ENCODE peak calls at places on chromosomes 13 and 19, in five cellular contexts. One of them, this sample, is unnamed.

GRCh38 chr13:99425485-99426341 is 75.6 kb upstream of the TM9SF2 start:
- DNase-seq in SK-N-SH: no peak
- DNase-seq in GM12878: peak
- DNase-seq in Panc1: no peak
- DNase-seq in HepG2: no peak
- DNase-seq in this sample: no peak

GRCh38 chr19:45547965-45548609 is 36.5 kb downstream of the OPA3 start:
- DNase-seq in HepG2: no peak
- DNase-seq in GM12878: no peak
- DNase-seq in Panc1: no peak
- DNase-seq in SK-N-SH: no peak
- DNase-seq in this sample: no peak

GRCh38 chr13:73972503-73972902 is 161.7 kb downstream of the KLF12 start:
- DNase-seq in SK-N-SH: no peak
- DNase-seq in Panc1: no peak
- DNase-seq in GM12878: no peak
- DNase-seq in HepG2: peak
- DNase-seq in this sample: no peak

GRCh38 chr19:5147971-5148793 is 179.3 kb downstream of the KDM4B start:
- DNase-seq in Panc1: no peak
- DNase-seq in HepG2: no peak
- DNase-seq in SK-N-SH: no peak
- DNase-seq in GM12878: no peak
- DNase-seq in this sample: no peak

GRCh38 chr13:98900442-98900841 is 77.4 kb downstream of the DOCK9 start:
- DNase-seq in GM12878: no peak
- DNase-seq in Panc1: no peak
- DNase-seq in SK-N-SH: no peak
- DNase-seq in HepG2: no peak
- DNase-seq in this sample: no peak

GRCh38 chr19:39154626-39155100 is 29.1 kb downstream of the PAK4 start:
- DNase-seq in GM12878: no peak
- DNase-seq in HepG2: no peak
- DNase-seq in Panc1: no peak
- DNase-seq in SK-N-SH: peak
- DNase-seq in this sample: no peak

GRCh38 chr13:26503826-26504594 is 53.5 kb upstream of the WASF3 start:
- DNase-seq in SK-N-SH: no peak
- DNase-seq in Panc1: no peak
- DNase-seq in HepG2: no peak
- DNase-seq in GM12878: no peak
- DNase-seq in this sample: no peak

GRCh38 chr19:2551172-2551863 is 75.4 kb downstream of the GADD45B start:
- DNase-seq in GM12878: no peak
- DNase-seq in HepG2: no peak
- DNase-seq in Panc1: no peak
- DNase-seq in SK-N-SH: no peak
- DNase-seq in this sample: no peak

GRCh38 chr19:38073806-38074685 is 150.0 kb downstream of the DPF1 start:
- DNase-seq in SK-N-SH: peak
- DNase-seq in HepG2: peak
- DNase-seq in GM12878: no peak
- DNase-seq in Panc1: no peak
- DNase-seq in this sample: peak

GRCh38 chr13:103953859-103954258 is 887.6 kb upstream of the SLC10A2 start:
- DNase-seq in SK-N-SH: no peak
- DNase-seq in GM12878: no peak
- DNase-seq in HepG2: no peak
- DNase-seq in Panc1: no peak
- DNase-seq in this sample: no peak

GRCh38 chr19:53010494-53010893 is 3.2 kb upstream of the ERVV-1 start:
- DNase-seq in GM12878: no peak
- DNase-seq in SK-N-SH: no peak
- DNase-seq in Panc1: no peak
- DNase-seq in HepG2: no peak
- DNase-seq in this sample: peak

GRCh38 chr13:99314640-99315176 is 7.5 kb upstream of the GPR183 start:
- DNase-seq in Panc1: no peak
- DNase-seq in SK-N-SH: no peak
- DNase-seq in GM12878: no peak
- DNase-seq in HepG2: no peak
- DNase-seq in this sample: no peak

GRCh38 chr13:74290324-74290773 is 156.1 kb upstream of the KLF12 start:
- DNase-seq in GM12878: no peak
- DNase-seq in HepG2: peak
- DNase-seq in Panc1: no peak
- DNase-seq in SK-N-SH: peak
- DNase-seq in this sample: no peak

GRCh38 chr19:33794578-33795369 is 1.9 kb upstream of the KCTD15 start:
- DNase-seq in HepG2: no peak
- DNase-seq in SK-N-SH: peak
- DNase-seq in Panc1: no peak
- DNase-seq in GM12878: no peak
- DNase-seq in this sample: peak

GRCh38 chr13:105428816-105429215 is 1106.6 kb downstream of the EFNB2 start:
- DNase-seq in Panc1: no peak
- DNase-seq in HepG2: no peak
- DNase-seq in SK-N-SH: no peak
- DNase-seq in GM12878: no peak
- DNase-seq in this sample: no peak

GRCh38 chr13:104171132-104171531 is 1104.9 kb upstream of the SLC10A2 start:
- DNase-seq in Panc1: no peak
- DNase-seq in SK-N-SH: no peak
- DNase-seq in GM12878: no peak
- DNase-seq in HepG2: no peak
- DNase-seq in this sample: no peak

GRCh38 chr13:91241249-91241648 is 106.2 kb upstream of the MIR17HG start:
- DNase-seq in HepG2: no peak
- DNase-seq in Panc1: no peak
- DNase-seq in SK-N-SH: no peak
- DNase-seq in GM12878: no peak
- DNase-seq in this sample: no peak

GRCh38 chr13:26485786-26486185 is 71.7 kb upstream of the WASF3 start:
- DNase-seq in SK-N-SH: no peak
- DNase-seq in HepG2: no peak
- DNase-seq in Panc1: no peak
- DNase-seq in GM12878: no peak
- DNase-seq in this sample: no peak

GRCh38 chr19:48841047-48841446 is 4.8 kb upstream of the HSD17B14 start:
- DNase-seq in HepG2: no peak
- DNase-seq in Panc1: no peak
- DNase-seq in SK-N-SH: no peak
- DNase-seq in GM12878: no peak
- DNase-seq in this sample: no peak

GRCh38 chr19:55352040-55352439 is 2.5 kb downstream of the COX6B2 start:
- DNase-seq in Panc1: no peak
- DNase-seq in HepG2: no peak
- DNase-seq in SK-N-SH: no peak
- DNase-seq in GM12878: no peak
- DNase-seq in this sample: no peak

GRCh38 chr13:84570831-84571230 is 688.6 kb upstream of the SLITRK1 start:
- DNase-seq in SK-N-SH: no peak
- DNase-seq in HepG2: no peak
- DNase-seq in Panc1: no peak
- DNase-seq in GM12878: no peak
- DNase-seq in this sample: no peak
- TF ChIP-seq SIN3A in SK-N-SH: no peak
- TF ChIP-seq SIN3A in HepG2: no peak
- TF ChIP-seq SIN3A in Panc1: no peak
- TF ChIP-seq SIN3A in GM12878: no peak
- TF ChIP-seq SIN3A in this sample: no peak

GRCh38 chr19:18743281-18743825 is 47.8 kb downstream of the COMP start:
- DNase-seq in Panc1: no peak
- DNase-seq in HepG2: no peak
- DNase-seq in GM12878: no peak
- DNase-seq in SK-N-SH: peak
- DNase-seq in this sample: no peak
- TF ChIP-seq SIN3A in Panc1: no peak
- TF ChIP-seq SIN3A in HepG2: no peak
- TF ChIP-seq SIN3A in GM12878: no peak
- TF ChIP-seq SIN3A in SK-N-SH: no peak
- TF ChIP-seq SIN3A in this sample: no peak

GRCh38 chr19:17255150-17255621 is 9.4 kb downstream of the USHBP1 start:
- DNase-seq in Panc1: no peak
- DNase-seq in SK-N-SH: no peak
- DNase-seq in GM12878: no peak
- DNase-seq in HepG2: peak
- DNase-seq in this sample: no peak
- TF ChIP-seq SIN3A in Panc1: no peak
- TF ChIP-seq SIN3A in SK-N-SH: no peak
- TF ChIP-seq SIN3A in GM12878: no peak
- TF ChIP-seq SIN3A in HepG2: no peak
- TF ChIP-seq SIN3A in this sample: no peak

DNA sequence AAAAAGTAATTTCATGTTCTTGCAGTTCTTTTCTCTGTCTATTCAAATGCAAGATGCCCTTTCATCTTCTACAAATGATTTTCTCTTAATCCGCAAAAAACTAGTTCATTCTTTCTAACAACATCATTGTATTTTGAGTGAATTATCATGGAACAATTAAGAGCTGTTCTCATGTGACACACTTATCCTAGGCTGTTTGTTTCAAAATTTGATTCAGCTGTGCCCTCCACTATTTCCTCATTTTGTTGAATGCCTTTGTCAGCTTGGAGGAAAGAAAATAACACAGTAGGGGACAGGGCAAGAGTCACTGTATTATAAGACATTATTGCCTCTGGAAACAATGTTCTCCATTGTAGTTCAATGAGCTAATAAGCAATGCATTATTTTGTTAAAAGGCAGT is 396.9 kb downstream of the KCTD12 start:
- DNase-seq in SK-N-SH: no peak
- DNase-seq in HepG2: no peak
- DNase-seq in GM12878: no peak
- DNase-seq in Panc1: no peak
- DNase-seq in this sample: no peak
- TF ChIP-seq SIN3A in SK-N-SH: no peak
- TF ChIP-seq SIN3A in HepG2: no peak
- TF ChIP-seq SIN3A in GM12878: no peak
- TF ChIP-seq SIN3A in Panc1: no peak
- TF ChIP-seq SIN3A in this sample: no peak

DNA sequence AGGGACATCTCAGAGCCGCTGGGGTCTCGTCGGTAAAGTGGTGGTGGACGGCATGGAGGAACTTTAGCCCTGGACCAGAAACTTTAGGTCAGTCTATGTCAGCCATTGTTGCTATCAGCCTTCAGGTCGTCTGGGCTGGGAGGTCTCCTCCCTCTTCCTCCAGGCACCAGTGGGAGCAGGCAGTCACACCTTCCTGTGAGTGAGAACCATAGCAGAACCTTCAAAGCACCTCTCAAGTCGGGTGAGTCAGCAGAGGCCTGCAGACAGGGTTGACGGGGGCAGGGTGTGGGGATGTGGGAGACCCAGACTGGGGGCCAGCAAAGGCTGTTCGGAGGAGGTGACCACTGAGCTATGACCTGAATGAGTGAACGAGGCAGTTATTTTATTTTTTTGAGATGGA is 15.4 kb upstream of the SBNO2 start:
- DNase-seq in HepG2: no peak
- DNase-seq in SK-N-SH: no peak
- DNase-seq in GM12878: no peak
- DNase-seq in Panc1: no peak
- DNase-seq in this sample: no peak
- TF ChIP-seq SIN3A in HepG2: no peak
- TF ChIP-seq SIN3A in SK-N-SH: no peak
- TF ChIP-seq SIN3A in GM12878: no peak
- TF ChIP-seq SIN3A in Panc1: no peak
- TF ChIP-seq SIN3A in this sample: no peak

GRCh38 chr13:94761407-94761806 is 49.1 kb upstream of the SOX21 start:
- DNase-seq in Panc1: no peak
- DNase-seq in GM12878: no peak
- DNase-seq in HepG2: no peak
- DNase-seq in SK-N-SH: no peak
- DNase-seq in this sample: no peak

GRCh38 chr13:94759120-94759728 is 46.9 kb upstream of the SOX21 start:
- DNase-seq in SK-N-SH: no peak
- DNase-seq in Panc1: no peak
- DNase-seq in GM12878: no peak
- DNase-seq in HepG2: no peak
- DNase-seq in this sample: no peak

GRCh38 chr13:94758571-94758970 is 46.2 kb upstream of the SOX21 start:
- DNase-seq in GM12878: no peak
- DNase-seq in Panc1: no peak
- DNase-seq in HepG2: no peak
- DNase-seq in SK-N-SH: no peak
- DNase-seq in this sample: no peak
- TF ChIP-seq SIN3A in GM12878: no peak
- TF ChIP-seq SIN3A in Panc1: no peak
- TF ChIP-seq SIN3A in HepG2: no peak
- TF ChIP-seq SIN3A in SK-N-SH: no peak
- TF ChIP-seq SIN3A in this sample: no peak

GRCh38 chr19:30078381-30078910 is 136.4 kb downstream of the URI1 start:
- DNase-seq in GM12878: no peak
- DNase-seq in HepG2: no peak
- DNase-seq in SK-N-SH: no peak
- DNase-seq in Panc1: no peak
- DNase-seq in this sample: no peak
- TF ChIP-seq SIN3A in GM12878: no peak
- TF ChIP-seq SIN3A in HepG2: no peak
- TF ChIP-seq SIN3A in SK-N-SH: no peak
- TF ChIP-seq SIN3A in Panc1: no peak
- TF ChIP-seq SIN3A in this sample: no peak

GRCh38 chr19:51158474-51159129 is 16.5 kb downstream of the SIGLEC7 start:
- DNase-seq in HepG2: peak
- DNase-seq in SK-N-SH: peak
- DNase-seq in Panc1: peak
- DNase-seq in GM12878: no peak
- DNase-seq in this sample: peak
- TF ChIP-seq SIN3A in HepG2: no peak
- TF ChIP-seq SIN3A in SK-N-SH: no peak
- TF ChIP-seq SIN3A in Panc1: no peak
- TF ChIP-seq SIN3A in GM12878: no peak
- TF ChIP-seq SIN3A in this sample: peak

GRCh38 chr19:18940791-18941627 is at the start of gene HOMER3:
- DNase-seq in Panc1: no peak
- DNase-seq in HepG2: no peak
- DNase-seq in SK-N-SH: peak
- DNase-seq in GM12878: no peak
- DNase-seq in this sample: no peak
- TF ChIP-seq SIN3A in Panc1: no peak
- TF ChIP-seq SIN3A in HepG2: no peak
- TF ChIP-seq SIN3A in SK-N-SH: no peak
- TF ChIP-seq SIN3A in GM12878: no peak
- TF ChIP-seq SIN3A in this sample: no peak

GRCh38 chr13:113977976-113978375 is 4.1 kb upstream of the C13orf46 start:
- DNase-seq in SK-N-SH: no peak
- DNase-seq in GM12878: no peak
- DNase-seq in Panc1: no peak
- DNase-seq in HepG2: no peak
- DNase-seq in this sample: no peak
- TF ChIP-seq SIN3A in SK-N-SH: no peak
- TF ChIP-seq SIN3A in GM12878: no peak
- TF ChIP-seq SIN3A in Panc1: no peak
- TF ChIP-seq SIN3A in HepG2: no peak
- TF ChIP-seq SIN3A in this sample: no peak